ENCODE peak calls at places on chromosomes 5 and 9, in six cellular contexts. One of them, this sample, is unnamed.

GRCh38 chr5:126108505-126108904 is 314.7 kb upstream of the GRAMD2B start:
- DNase-seq in stimulated activated CD8-positive, alpha-beta memory T cell treated with anti-CD3 and anti-CD28 coated beads, Interleukin-15, amount 100 ng/mL, for 24 hours: no peak
- DNase-seq in A549: no peak
- DNase-seq in fibroblast of the conjunctiva: no peak
- DNase-seq in foreskin fibroblast: no peak
- DNase-seq in HT1080: no peak
- DNase-seq in this sample: peak

GRCh38 chr5:59003124-59003523 is 420.2 kb downstream of the RAB3C start:
- DNase-seq in stimulated activated CD8-positive, alpha-beta memory T cell treated with anti-CD3 and anti-CD28 coated beads, Interleukin-15, amount 100 ng/mL, for 24 hours: no peak
- DNase-seq in A549: no peak
- DNase-seq in fibroblast of the conjunctiva: no peak
- DNase-seq in foreskin fibroblast: no peak
- DNase-seq in HT1080: no peak
- DNase-seq in this sample: no peak

GRCh38 chr5:158051036-158051435 is 192.1 kb upstream of the CLINT1 start:
- DNase-seq in stimulated activated CD8-positive, alpha-beta memory T cell treated with anti-CD3 and anti-CD28 coated beads, Interleukin-15, amount 100 ng/mL, for 24 hours: no peak
- DNase-seq in A549: no peak
- DNase-seq in fibroblast of the conjunctiva: no peak
- DNase-seq in foreskin fibroblast: no peak
- DNase-seq in HT1080: no peak
- DNase-seq in this sample: peak

GRCh38 chr5:71786337-71787060 is 67.4 kb downstream of the CARTPT start:
- DNase-seq in stimulated activated CD8-positive, alpha-beta memory T cell treated with anti-CD3 and anti-CD28 coated beads, Interleukin-15, amount 100 ng/mL, for 24 hours: no peak
- DNase-seq in A549: no peak
- DNase-seq in fibroblast of the conjunctiva: no peak
- DNase-seq in foreskin fibroblast: no peak
- DNase-seq in HT1080: peak
- DNase-seq in this sample: no peak

GRCh38 chr5:92372766-92373165 is 989.6 kb upstream of the ARRDC3 start:
- DNase-seq in stimulated activated CD8-positive, alpha-beta memory T cell treated with anti-CD3 and anti-CD28 coated beads, Interleukin-15, amount 100 ng/mL, for 24 hours: no peak
- DNase-seq in A549: no peak
- DNase-seq in fibroblast of the conjunctiva: no peak
- DNase-seq in foreskin fibroblast: no peak
- DNase-seq in HT1080: peak
- DNase-seq in this sample: peak

GRCh38 chr9:130111805-130112204 is 58.1 kb downstream of the GPR107 start:
- DNase-seq in stimulated activated CD8-positive, alpha-beta memory T cell treated with anti-CD3 and anti-CD28 coated beads, Interleukin-15, amount 100 ng/mL, for 24 hours: no peak
- DNase-seq in A549: no peak
- DNase-seq in fibroblast of the conjunctiva: no peak
- DNase-seq in foreskin fibroblast: no peak
- DNase-seq in HT1080: no peak
- DNase-seq in this sample: no peak

GRCh38 chr5:52693279-52693678 is 94.4 kb upstream of the ITGA1 start:
- DNase-seq in stimulated activated CD8-positive, alpha-beta memory T cell treated with anti-CD3 and anti-CD28 coated beads, Interleukin-15, amount 100 ng/mL, for 24 hours: no peak
- DNase-seq in A549: no peak
- DNase-seq in fibroblast of the conjunctiva: peak
- DNase-seq in foreskin fibroblast: no peak
- DNase-seq in HT1080: no peak
- DNase-seq in this sample: peak

GRCh38 chr5:13746026-13746425 is 198.5 kb downstream of the DNAH5 start:
- DNase-seq in stimulated activated CD8-positive, alpha-beta memory T cell treated with anti-CD3 and anti-CD28 coated beads, Interleukin-15, amount 100 ng/mL, for 24 hours: no peak
- DNase-seq in A549: no peak
- DNase-seq in fibroblast of the conjunctiva: no peak
- DNase-seq in foreskin fibroblast: no peak
- DNase-seq in HT1080: peak
- DNase-seq in this sample: no peak

GRCh38 chr5:159735749-159736660 is 180.3 kb upstream of the ADRA1B start:
- DNase-seq in stimulated activated CD8-positive, alpha-beta memory T cell treated with anti-CD3 and anti-CD28 coated beads, Interleukin-15, amount 100 ng/mL, for 24 hours: no peak
- DNase-seq in A549: no peak
- DNase-seq in fibroblast of the conjunctiva: no peak
- DNase-seq in foreskin fibroblast: peak
- DNase-seq in HT1080: no peak
- DNase-seq in this sample: no peak

GRCh38 chr9:37550781-37551180 is 25.4 kb downstream of the FBXO10 start:
- DNase-seq in stimulated activated CD8-positive, alpha-beta memory T cell treated with anti-CD3 and anti-CD28 coated beads, Interleukin-15, amount 100 ng/mL, for 24 hours: no peak
- DNase-seq in A549: no peak
- DNase-seq in fibroblast of the conjunctiva: no peak
- DNase-seq in foreskin fibroblast: peak
- DNase-seq in HT1080: no peak
- DNase-seq in this sample: peak

GRCh38 chr9:78267889-78268288 is 29.0 kb upstream of the PSAT1 start:
- DNase-seq in stimulated activated CD8-positive, alpha-beta memory T cell treated with anti-CD3 and anti-CD28 coated beads, Interleukin-15, amount 100 ng/mL, for 24 hours: no peak
- DNase-seq in A549: no peak
- DNase-seq in fibroblast of the conjunctiva: no peak
- DNase-seq in foreskin fibroblast: no peak
- DNase-seq in HT1080: no peak
- DNase-seq in this sample: no peak

GRCh38 chr5:39605145-39605544 is 180.4 kb upstream of the DAB2 start:
- DNase-seq in stimulated activated CD8-positive, alpha-beta memory T cell treated with anti-CD3 and anti-CD28 coated beads, Interleukin-15, amount 100 ng/mL, for 24 hours: no peak
- DNase-seq in A549: no peak
- DNase-seq in fibroblast of the conjunctiva: no peak
- DNase-seq in foreskin fibroblast: no peak
- DNase-seq in HT1080: no peak
- DNase-seq in this sample: no peak

GRCh38 chr9:19409406-19410194 is 791 bp downstream of the ACER2 start:
- DNase-seq in stimulated activated CD8-positive, alpha-beta memory T cell treated with anti-CD3 and anti-CD28 coated beads, Interleukin-15, amount 100 ng/mL, for 24 hours: no peak
- DNase-seq in A549: peak
- DNase-seq in fibroblast of the conjunctiva: no peak
- DNase-seq in foreskin fibroblast: no peak
- DNase-seq in HT1080: peak
- DNase-seq in this sample: peak

GRCh38 chr5:135842737-135843136 is 8.3 kb downstream of the SLC25A48 start:
- DNase-seq in stimulated activated CD8-positive, alpha-beta memory T cell treated with anti-CD3 and anti-CD28 coated beads, Interleukin-15, amount 100 ng/mL, for 24 hours: no peak
- DNase-seq in A549: no peak
- DNase-seq in fibroblast of the conjunctiva: no peak
- DNase-seq in foreskin fibroblast: no peak
- DNase-seq in HT1080: no peak
- DNase-seq in this sample: no peak

GRCh38 chr9:98838155-98838904 is 30.9 kb downstream of the GALNT12 start:
- DNase-seq in stimulated activated CD8-positive, alpha-beta memory T cell treated with anti-CD3 and anti-CD28 coated beads, Interleukin-15, amount 100 ng/mL, for 24 hours: no peak
- DNase-seq in A549: no peak
- DNase-seq in fibroblast of the conjunctiva: no peak
- DNase-seq in foreskin fibroblast: no peak
- DNase-seq in HT1080: no peak
- DNase-seq in this sample: no peak

GRCh38 chr5:168291961-168292782 is 727 bp downstream of the WWC1 start:
- DNase-seq in stimulated activated CD8-positive, alpha-beta memory T cell treated with anti-CD3 and anti-CD28 coated beads, Interleukin-15, amount 100 ng/mL, for 24 hours: no peak
- DNase-seq in A549: no peak
- DNase-seq in fibroblast of the conjunctiva: no peak
- DNase-seq in foreskin fibroblast: peak
- DNase-seq in HT1080: no peak
- DNase-seq in this sample: peak

GRCh38 chr5:130135506-130135905 is 231.2 kb downstream of the CHSY3 start:
- DNase-seq in stimulated activated CD8-positive, alpha-beta memory T cell treated with anti-CD3 and anti-CD28 coated beads, Interleukin-15, amount 100 ng/mL, for 24 hours: no peak
- DNase-seq in A549: no peak
- DNase-seq in fibroblast of the conjunctiva: peak
- DNase-seq in foreskin fibroblast: peak
- DNase-seq in HT1080: peak
- DNase-seq in this sample: peak

GRCh38 chr9:35349287-35349990 is 140.5 kb upstream of the RUSC2 start:
- DNase-seq in stimulated activated CD8-positive, alpha-beta memory T cell treated with anti-CD3 and anti-CD28 coated beads, Interleukin-15, amount 100 ng/mL, for 24 hours: no peak
- DNase-seq in A549: no peak
- DNase-seq in fibroblast of the conjunctiva: no peak
- DNase-seq in foreskin fibroblast: no peak
- DNase-seq in HT1080: no peak
- DNase-seq in this sample: no peak

GRCh38 chr5:73957397-73958001 is 331.5 kb downstream of the ARHGEF28 start:
- DNase-seq in stimulated activated CD8-positive, alpha-beta memory T cell treated with anti-CD3 and anti-CD28 coated beads, Interleukin-15, amount 100 ng/mL, for 24 hours: no peak
- DNase-seq in A549: no peak
- DNase-seq in fibroblast of the conjunctiva: no peak
- DNase-seq in foreskin fibroblast: no peak
- DNase-seq in HT1080: peak
- DNase-seq in this sample: no peak

GRCh38 chr9:98815552-98815951 is 8.1 kb downstream of the GALNT12 start:
- DNase-seq in stimulated activated CD8-positive, alpha-beta memory T cell treated with anti-CD3 and anti-CD28 coated beads, Interleukin-15, amount 100 ng/mL, for 24 hours: no peak
- DNase-seq in A549: no peak
- DNase-seq in fibroblast of the conjunctiva: no peak
- DNase-seq in foreskin fibroblast: no peak
- DNase-seq in HT1080: no peak
- DNase-seq in this sample: no peak

GRCh38 chr9:137467161-137467581 is 8.0 kb upstream of the NSMF start:
- DNase-seq in stimulated activated CD8-positive, alpha-beta memory T cell treated with anti-CD3 and anti-CD28 coated beads, Interleukin-15, amount 100 ng/mL, for 24 hours: no peak
- DNase-seq in A549: no peak
- DNase-seq in fibroblast of the conjunctiva: no peak
- DNase-seq in foreskin fibroblast: no peak
- DNase-seq in HT1080: no peak
- DNase-seq in this sample: no peak

GRCh38 chr5:133292300-133292699 is 240.5 kb downstream of the HSPA4 start:
- DNase-seq in stimulated activated CD8-positive, alpha-beta memory T cell treated with anti-CD3 and anti-CD28 coated beads, Interleukin-15, amount 100 ng/mL, for 24 hours: no peak
- DNase-seq in A549: peak
- DNase-seq in fibroblast of the conjunctiva: no peak
- DNase-seq in foreskin fibroblast: no peak
- DNase-seq in HT1080: peak
- DNase-seq in this sample: peak

GRCh38 chr5:175356428-175356827 is 87.6 kb downstream of the DRD1 start:
- DNase-seq in stimulated activated CD8-positive, alpha-beta memory T cell treated with anti-CD3 and anti-CD28 coated beads, Interleukin-15, amount 100 ng/mL, for 24 hours: no peak
- DNase-seq in A549: no peak
- DNase-seq in fibroblast of the conjunctiva: no peak
- DNase-seq in foreskin fibroblast: no peak
- DNase-seq in HT1080: no peak
- DNase-seq in this sample: no peak

GRCh38 chr9:120043448-120043847 is 536.5 kb downstream of the CDK5RAP2 start:
- DNase-seq in stimulated activated CD8-positive, alpha-beta memory T cell treated with anti-CD3 and anti-CD28 coated beads, Interleukin-15, amount 100 ng/mL, for 24 hours: no peak
- DNase-seq in A549: no peak
- DNase-seq in fibroblast of the conjunctiva: no peak
- DNase-seq in foreskin fibroblast: no peak
- DNase-seq in HT1080: peak
- DNase-seq in this sample: no peak

GRCh38 chr9:84397822-84398221 is 57.3 kb upstream of the SLC28A3 start:
- DNase-seq in stimulated activated CD8-positive, alpha-beta memory T cell treated with anti-CD3 and anti-CD28 coated beads, Interleukin-15, amount 100 ng/mL, for 24 hours: no peak
- DNase-seq in A549: no peak
- DNase-seq in fibroblast of the conjunctiva: peak
- DNase-seq in foreskin fibroblast: peak
- DNase-seq in HT1080: peak
- DNase-seq in this sample: peak

GRCh38 chr5:178388381-178389030 is 155.9 kb upstream of the PHYKPL start:
- DNase-seq in stimulated activated CD8-positive, alpha-beta memory T cell treated with anti-CD3 and anti-CD28 coated beads, Interleukin-15, amount 100 ng/mL, for 24 hours: no peak
- DNase-seq in A549: no peak
- DNase-seq in fibroblast of the conjunctiva: no peak
- DNase-seq in foreskin fibroblast: no peak
- DNase-seq in HT1080: peak
- DNase-seq in this sample: no peak

GRCh38 chr5:177133845-177134652 is 476 bp downstream of the NSD1 start:
- DNase-seq in stimulated activated CD8-positive, alpha-beta memory T cell treated with anti-CD3 and anti-CD28 coated beads, Interleukin-15, amount 100 ng/mL, for 24 hours: peak
- DNase-seq in A549: peak
- DNase-seq in fibroblast of the conjunctiva: no peak
- DNase-seq in foreskin fibroblast: peak
- DNase-seq in HT1080: peak
- DNase-seq in this sample: peak

GRCh38 chr5:39780341-39780740 is 355.6 kb upstream of the DAB2 start:
- DNase-seq in stimulated activated CD8-positive, alpha-beta memory T cell treated with anti-CD3 and anti-CD28 coated beads, Interleukin-15, amount 100 ng/mL, for 24 hours: no peak
- DNase-seq in A549: no peak
- DNase-seq in fibroblast of the conjunctiva: no peak
- DNase-seq in foreskin fibroblast: peak
- DNase-seq in HT1080: no peak
- DNase-seq in this sample: peak

GRCh38 chr9:79781263-79781662 is 209.5 kb downstream of the TLE4 start:
- DNase-seq in stimulated activated CD8-positive, alpha-beta memory T cell treated with anti-CD3 and anti-CD28 coated beads, Interleukin-15, amount 100 ng/mL, for 24 hours: no peak
- DNase-seq in A549: no peak
- DNase-seq in fibroblast of the conjunctiva: no peak
- DNase-seq in foreskin fibroblast: no peak
- DNase-seq in HT1080: no peak
- DNase-seq in this sample: no peak

GRCh38 chr9:94011134-94011533 is 56.0 kb upstream of the BARX1 start:
- DNase-seq in stimulated activated CD8-positive, alpha-beta memory T cell treated with anti-CD3 and anti-CD28 coated beads, Interleukin-15, amount 100 ng/mL, for 24 hours: no peak
- DNase-seq in A549: no peak
- DNase-seq in fibroblast of the conjunctiva: no peak
- DNase-seq in foreskin fibroblast: peak
- DNase-seq in HT1080: no peak
- DNase-seq in this sample: peak

GRCh38 chr5:61252643-61252925 is 79.5 kb upstream of the ZSWIM6 start:
- DNase-seq in stimulated activated CD8-positive, alpha-beta memory T cell treated with anti-CD3 and anti-CD28 coated beads, Interleukin-15, amount 100 ng/mL, for 24 hours: no peak
- DNase-seq in A549: no peak
- DNase-seq in fibroblast of the conjunctiva: no peak
- DNase-seq in foreskin fibroblast: no peak
- DNase-seq in HT1080: no peak
- DNase-seq in this sample: no peak

GRCh38 chr5:133967715-133968056 is 739 bp downstream of the C5orf15 start:
- DNase-seq in stimulated activated CD8-positive, alpha-beta memory T cell treated with anti-CD3 and anti-CD28 coated beads, Interleukin-15, amount 100 ng/mL, for 24 hours: no peak
- DNase-seq in A549: no peak
- DNase-seq in fibroblast of the conjunctiva: no peak
- DNase-seq in foreskin fibroblast: no peak
- DNase-seq in HT1080: peak
- DNase-seq in this sample: peak

GRCh38 chr5:143843461-143843860 is 31.5 kb downstream of the HMHB1 start:
- DNase-seq in stimulated activated CD8-positive, alpha-beta memory T cell treated with anti-CD3 and anti-CD28 coated beads, Interleukin-15, amount 100 ng/mL, for 24 hours: no peak
- DNase-seq in A549: no peak
- DNase-seq in fibroblast of the conjunctiva: no peak
- DNase-seq in foreskin fibroblast: no peak
- DNase-seq in HT1080: no peak
- DNase-seq in this sample: no peak

This sample was measured in astrocyte of the hippocampus.